ENCODE peak calls at places on chromosomes 2 and 18, in four cellular contexts. S, Z, F and I are unnamed samples.

GRCh38 chr2:231820786-231821303 is 34.6 kb downstream of the COPS7B start:
- DNase-seq in Z (no peak), S (no peak), F (no peak), I (no peak)

GRCh38 chr2:150126839-150127238 is 360.6 kb downstream of the RND3 start:
- DNase-seq in S (no peak), F (no peak), Z (no peak), I (no peak)

GRCh38 chr2:34069604-34070003 is 470.5 kb upstream of the FAM98A start:
- DNase-seq in F (no peak), Z (no peak), S (no peak), I (no peak)

GRCh38 chr2:22934789-22935188 is 450.2 kb upstream of the KLHL29 start:
- DNase-seq in F (no peak), Z (no peak), S (no peak), I (no peak)

GRCh38 chr2:71563872-71564271 is 110.5 kb downstream of the DYSF start:
- DNase-seq in F (no peak), S (no peak), Z (no peak), I (no peak)

GRCh38 chr2:28515176-28515751 is 19.4 kb downstream of the PLB1 start:
- DNase-seq in S (no peak), F (no peak), Z (no peak), I (no peak)

GRCh38 chr2:119230630-119231185 is 7.1 kb downstream of the STEAP3 start:
- DNase-seq in F (no peak), S (no peak), Z (no peak), I (no peak)

GRCh38 chr18:75364512-75364911 is 63.0 kb downstream of the SMIM21 start:
- DNase-seq in S (no peak), F (no peak), Z (no peak), I (no peak)